ENCODE peak calls at places on chromosomes 2 and 18, in nine cellular contexts. R is HT-29, A is neural progenitor cell, U is nephron progenitor cell, P is osteocyte, I is NCI-H187 treated with DMSO at 0.1 percent for 48 hours, Q is Caki2, J is AG08395, D is hypothalamus. K is an unnamed sample.

GRCh38 chr2:239896075-239896474 is 129.1 kb downstream of the NDUFA10 start:
- DNase-seq in P (peak; percentile 69), D (no peak), R (no peak), U (no peak), J (no peak), I (no peak), A (no peak), Q (no peak), K (peak; percentile 46)

GRCh38 chr2:66813525-66813924 is 378.6 kb downstream of the MEIS1 start:
- DNase-seq in P (no peak), A (no peak), J (no peak), U (no peak), D (no peak), Q (no peak), I (no peak), R (no peak), K (no peak)

GRCh38 chr2:10533811-10534321 is 85.7 kb upstream of the ODC1 start:
- DNase-seq in J (no peak), A (no peak), Q (peak; percentile 94), P (no peak), R (peak; percentile 29), D (no peak), I (no peak), U (no peak), K (no peak)

GRCh38 chr2:46717733-46718121 is 197.9 kb downstream of the MCFD2 start:
- DNase-seq in D (no peak), I (no peak), R (no peak), J (no peak), U (no peak), A (peak; percentile 25), Q (no peak), P (no peak), K (no peak)

GRCh38 chr2:130252880-130253645 is 54.8 kb upstream of the TUBA3E start:
- DNase-seq in R (peak; percentile 36), J (no peak), U (no peak), Q (no peak), P (no peak), A (no peak), D (no peak), I (no peak), K (no peak)

GRCh38 chr2:135094508-135094907 is 42.4 kb downstream of the RAB3GAP1 start:
- DNase-seq in D (no peak), J (no peak), A (no peak), U (no peak), I (no peak), Q (no peak), R (no peak), P (no peak), K (no peak)

GRCh38 chr2:181203412-181203811 is 223.0 kb downstream of the UBE2E3 start:
- DNase-seq in R (peak; percentile 33), U (no peak), Q (peak; percentile 65), I (no peak), P (no peak), J (peak; percentile 75), D (no peak), A (no peak), K (no peak)

GRCh38 chr2:172777431-172777830 is 41.8 kb downstream of the RAPGEF4 start:
- DNase-seq in A (no peak), I (no peak), U (no peak), R (no peak), Q (no peak), D (no peak), J (no peak), P (no peak), K (no peak)

GRCh38 chr2:197915548-197916265 is 111.3 kb downstream of the PLCL1 start:
- DNase-seq in R (no peak), U (no peak), J (peak; percentile 76), A (no peak), D (no peak), Q (no peak), P (no peak), I (no peak), K (no peak)

GRCh38 chr18:55337908-55338521 is 250.0 kb downstream of the TCF4 start:
- DNase-seq in J (no peak), D (peak; percentile 40), P (no peak), U (no peak), A (no peak), I (no peak), Q (no peak), R (no peak), K (peak; percentile 71)